ENCODE peak calls at places on chromosomes 16 and 17, in eight cellular contexts. L is GM04504, V is activated T-cell treated with anti-CD3 and anti-CD28 coated beads for 1 hour, K is A549, S is AG08395, N is HFF-Myc, Q is AG04449, B is activated gamma-delta T cell treated with Interleukin-2 at 50 U/mL for 16 hours. D is an unnamed sample.
A peak's percentile ranks its signal among the peaks of the same experiment; 100 is the strongest.

GRCh38 chr16:90011908-90012501 is 7.3 kb downstream of the DBNDD1 start:
- DNase-seq in L (no peak), V (no peak), K (no peak), S (no peak), N (no peak), Q (no peak), B (no peak), D (no peak)

GRCh38 chr16:72992142-72992601 is 55.8 kb downstream of the ZFHX3 start:
- DNase-seq in L (no peak), V (no peak), K (no peak), S (no peak), N (no peak), Q (no peak), B (no peak), D (no peak)

GRCh38 chr17:35537569-35538209 is at the start of gene SLFN12L:
- DNase-seq in L (no peak), V (no peak), K (no peak), S (no peak), N (no peak), Q (no peak), B (peak; percentile 23), D (no peak)

GRCh38 chr16:85524630-85525463 is 88.3 kb upstream of the GSE1 start:
- DNase-seq in L (no peak), V (no peak), K (no peak), S (peak; percentile 25), N (no peak), Q (no peak), B (no peak), D (peak; percentile 85)

GRCh38 chr16:88057656-88058055 is 106.4 kb downstream of the BANP start:
- DNase-seq in L (no peak), V (no peak), K (no peak), S (no peak), N (no peak), Q (no peak), B (no peak), D (no peak)

GRCh38 chr17:43697937-43698336 is 36.2 kb upstream of the MEOX1 start:
- DNase-seq in L (no peak), V (no peak), K (no peak), S (no peak), N (no peak), Q (no peak), B (no peak), D (no peak)

GRCh38 chr17:69269174-69269998 is 40.8 kb upstream of the ABCA10 start:
- DNase-seq in L (peak; percentile 39), V (no peak), K (no peak), S (no peak), N (peak; percentile 9), Q (peak; percentile 89), B (no peak), D (peak; percentile 43)

GRCh38 chr17:1650731-1651558 is 1.3 kb upstream of the RILP start:
- DNase-seq in L (no peak), V (no peak), K (no peak), S (no peak), N (no peak), Q (no peak), B (no peak), D (no peak)

GRCh38 chr17:47934856-47935255 is 6.5 kb upstream of the PNPO start:
- DNase-seq in L (no peak), V (no peak), K (no peak), S (no peak), N (no peak), Q (no peak), B (no peak), D (peak; percentile 70)

GRCh38 chr17:63930951-63931575 is 1.1 kb downstream of the CD79B start:
- DNase-seq in L (no peak), V (peak; percentile 52), K (no peak), S (peak; percentile 31), N (no peak), Q (no peak), B (peak; percentile 62), D (peak; percentile 43)

GRCh38 chr17:39178516-39178915 is 12.6 kb upstream of the ARL5C start:
- DNase-seq in L (no peak), V (no peak), K (no peak), S (peak; percentile 60), N (no peak), Q (no peak), B (no peak), D (peak; percentile 27)

GRCh38 chr17:58873926-58874325 is 118.3 kb downstream of the PPM1E start:
- DNase-seq in L (no peak), V (no peak), K (no peak), S (no peak), N (no peak), Q (no peak), B (no peak), D (no peak)

GRCh38 chr17:81256616-81257015 is 17.5 kb downstream of the NDUFAF8 start:
- DNase-seq in L (no peak), V (no peak), K (peak; percentile 47), S (peak; percentile 63), N (no peak), Q (no peak), B (no peak), D (peak; percentile 68)

GRCh38 chr16:85639529-85640253 is 26.6 kb downstream of the GSE1 start:
- DNase-seq in L (no peak), V (no peak), K (no peak), S (peak; percentile 73), N (no peak), Q (no peak), B (no peak), D (no peak)

GRCh38 chr16:20326336-20326735 is 977 bp downstream of the GP2 start:
- DNase-seq in L (no peak), V (no peak), K (no peak), S (no peak), N (no peak), Q (no peak), B (no peak), D (no peak)

GRCh38 chr17:79587421-79587820 is 23.4 kb downstream of the RBFOX3 start:
- DNase-seq in L (no peak), V (no peak), K (no peak), S (no peak), N (no peak), Q (no peak), B (no peak), D (no peak)

GRCh38 chr16:73916839-73917594 is 379.6 kb upstream of the PSMD7 start:
- DNase-seq in L (no peak), V (no peak), K (no peak), S (no peak), N (no peak), Q (no peak), B (no peak), D (no peak)

GRCh38 chr17:45432405-45433113 is at the start of gene ARHGAP27:
- DNase-seq in L (no peak), V (no peak), K (no peak), S (peak; percentile 42), N (no peak), Q (no peak), B (no peak), D (no peak)

GRCh38 chr16:17927015-17927414 is 409.5 kb downstream of the NPIPA8 start:
- DNase-seq in L (no peak), V (no peak), K (no peak), S (no peak), N (no peak), Q (no peak), B (no peak), D (no peak)

GRCh38 chr16:81229811-81230210 is 8.7 kb upstream of the BCO1 start:
- DNase-seq in L (no peak), V (no peak), K (no peak), S (no peak), N (no peak), Q (no peak), B (no peak), D (no peak)